ENCODE peak calls at places on chromosomes 12 and 14, in six cellular contexts. O is neuronal stem cell, N is H9, S is mesendoderm, A is mesenchymal stem cell, P is H1. K is an unnamed sample.

GRCh38 chr12:94049718-94050117 is 98.7 kb upstream of the PLXNC1 start:
- DNase-seq in O (no peak), N (no peak), S (no peak), A (no peak), P (no peak), K (no peak)

GRCh38 chr12:40668095-40668494 is 24.1 kb upstream of the CNTN1 start:
- DNase-seq in O (no peak), N (no peak), S (no peak), A (no peak), P (no peak), K (no peak)

GRCh38 chr14:61508526-61508925 is 186.8 kb upstream of the HIF1A start:
- DNase-seq in O (no peak), N (no peak), S (no peak), A (no peak), P (no peak), K (no peak)

GRCh38 chr14:88791629-88792571 is 853 bp downstream of the EML5 start:
- DNase-seq in O (peak; percentile 12), N (peak; percentile 37), S (peak; percentile 6), A (no peak), P (no peak), K (no peak)

GRCh38 chr14:65169351-65169750 is 67.0 kb upstream of the MAX start:
- DNase-seq in O (no peak), N (no peak), S (no peak), A (peak; percentile 71), P (no peak), K (peak; percentile 89)

GRCh38 chr12:60072911-60073310 is 477.1 kb downstream of the SLC16A7 start:
- DNase-seq in O (no peak), N (no peak), S (peak; percentile 22), A (peak; percentile 12), P (no peak), K (peak; percentile 67)

GRCh38 chr12:11134300-11134699 is at the start of gene TAS2R30:
- DNase-seq in O (no peak), N (no peak), S (no peak), A (no peak), P (no peak), K (no peak)

GRCh38 chr12:75982974-75983660 is 48.5 kb downstream of the PHLDA1 start:
- DNase-seq in O (no peak), N (no peak), S (no peak), A (peak; percentile 29), P (no peak), K (no peak)

GRCh38 chr14:65658202-65658601 is 245.7 kb downstream of the FUT8 start:
- DNase-seq in O (no peak), N (no peak), S (no peak), A (no peak), P (no peak), K (peak; percentile 81)

GRCh38 chr12:113831016-113831415 is 135.1 kb downstream of the RBM19 start:
- DNase-seq in O (no peak), N (no peak), S (no peak), A (no peak), P (no peak), K (peak; percentile 50)

GRCh38 chr14:90274808-90275454 is 18.6 kb downstream of the PSMC1 start:
- DNase-seq in O (no peak), N (no peak), S (no peak), A (peak; percentile 56), P (no peak), K (peak; percentile 78)

GRCh38 chr12:76400136-76400535 is 51.9 kb upstream of the BBS10 start:
- DNase-seq in O (no peak), N (no peak), S (no peak), A (no peak), P (no peak), K (no peak)

GRCh38 chr14:52563120-52563519 is 10.5 kb downstream of the GPR137C start:
- DNase-seq in O (no peak), N (no peak), S (peak; percentile 19), A (peak; percentile 84), P (no peak), K (peak; percentile 87)

GRCh38 chr14:68143341-68143807 is 323.8 kb downstream of the RAD51B start:
- DNase-seq in O (no peak), N (no peak), S (no peak), A (peak; percentile 47), P (no peak), K (peak; percentile 36)

GRCh38 chr14:24986206-24986893 is 63.6 kb downstream of the STXBP6 start:
- DNase-seq in O (no peak), N (no peak), S (no peak), A (no peak), P (no peak), K (no peak)

GRCh38 chr14:30108975-30109700 is 181.5 kb upstream of the PRKD1 start:
- DNase-seq in O (no peak), N (no peak), S (no peak), A (peak; percentile 15), P (no peak), K (peak; percentile 80)
- H3K4ac ChIP-seq in O (no peak overlapping the region), N (no peak overlapping the region), S (no peak overlapping the region), A (no peak overlapping the region), P (no peak overlapping the region), K (peak overlapping the region; percentile 80)

GRCh38 chr14:55650992-55651391 is 71.0 kb downstream of the KTN1 start:
- DNase-seq in O (no peak), N (no peak), S (no peak), A (no peak), P (no peak), K (no peak)

GRCh38 chr14:55641290-55641689 is 61.3 kb downstream of the KTN1 start:
- DNase-seq in O (no peak), N (no peak), S (no peak), A (no peak), P (no peak), K (no peak)

GRCh38 chr14:55645148-55645547 is 65.1 kb downstream of the KTN1 start:
- DNase-seq in O (no peak), N (no peak), S (no peak), A (no peak), P (no peak), K (no peak)

GRCh38 chr14:55641954-55642353 is 61.9 kb downstream of the KTN1 start:
- DNase-seq in O (no peak), N (no peak), S (no peak), A (no peak), P (no peak), K (no peak)

DNA sequence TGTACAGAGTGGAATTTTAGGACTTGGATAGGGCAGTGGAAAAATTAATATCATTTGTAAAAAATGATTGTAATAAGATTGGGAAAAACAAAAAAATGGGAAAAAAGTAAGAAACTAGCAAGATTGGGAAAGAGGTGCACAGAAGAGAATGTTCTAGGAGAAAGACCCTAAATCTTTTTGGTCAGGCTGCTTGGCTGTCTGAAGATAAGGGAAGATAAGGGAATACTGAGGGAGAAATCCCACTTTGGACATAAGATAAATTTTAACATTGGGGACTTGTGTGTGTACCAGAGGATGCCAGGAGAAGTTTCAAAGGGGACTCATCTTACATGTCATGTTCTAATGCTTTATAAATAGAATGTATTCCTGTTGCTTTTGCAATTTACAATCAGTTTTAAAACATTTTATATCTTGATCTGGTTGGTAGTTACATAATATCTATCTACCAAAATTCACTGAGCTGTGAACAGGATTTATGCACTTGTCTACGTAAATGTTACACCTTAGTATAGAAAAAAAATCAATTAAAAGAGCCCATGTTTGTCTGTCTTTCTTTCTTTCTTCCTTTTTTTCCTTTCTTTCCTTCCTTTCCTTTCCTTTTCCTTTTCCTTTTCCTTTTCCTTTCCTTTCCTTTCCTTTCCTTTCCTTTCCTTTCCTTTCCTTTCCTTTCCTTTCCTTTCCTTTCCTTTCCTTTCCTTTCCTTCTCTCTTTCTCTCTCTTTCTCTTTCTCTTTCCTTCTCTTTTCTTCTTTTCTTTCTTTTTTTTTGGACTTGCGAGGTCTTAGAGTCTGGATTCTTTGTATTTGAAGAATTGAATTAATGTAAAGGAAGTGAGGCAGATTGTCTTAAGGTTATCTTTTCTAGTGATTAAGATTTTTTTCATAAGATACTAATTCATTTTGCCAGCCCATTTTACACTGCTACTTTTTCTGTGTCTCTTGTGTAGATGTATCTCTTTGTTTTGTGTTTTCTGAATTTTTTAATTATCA is 66.1 kb downstream of the KTN1 start:
- DNase-seq in O (no peak), N (no peak), S (no peak), A (no peak), P (no peak), K (no peak)
- H2BK15ac ChIP-seq in O (no peak overlapping the region), N (no peak overlapping the region), S (no peak overlapping the region), A (no peak overlapping the region), P (no peak overlapping the region), K (no peak overlapping the region)

GRCh38 chr14:92088494-92088893 is 17.9 kb downstream of the ATXN3 start:
- DNase-seq in O (no peak), N (no peak), S (no peak), A (no peak), P (no peak), K (no peak)
- H3K4ac ChIP-seq in O (no peak overlapping the region), N (no peak overlapping the region), S (no peak overlapping the region), A (no peak overlapping the region), P (no peak overlapping the region), K (no peak overlapping the region)

GRCh38 chr12:119204716-119205285 is 26.1 kb downstream of the HSPB8 start:
- DNase-seq in O (no peak), N (no peak), S (no peak), A (no peak), P (no peak), K (no peak)
- H2BK15ac ChIP-seq in O (peak overlapping the region; percentile 13), N (no peak overlapping the region), S (no peak overlapping the region), A (no peak overlapping the region), P (peak overlapping the region; percentile 10), K (no peak overlapping the region)

GRCh38 chr14:49796025-49796424 is 28.1 kb downstream of the KLHDC2 start:
- DNase-seq in O (no peak), N (no peak), S (no peak), A (no peak), P (no peak), K (no peak)

DNA sequence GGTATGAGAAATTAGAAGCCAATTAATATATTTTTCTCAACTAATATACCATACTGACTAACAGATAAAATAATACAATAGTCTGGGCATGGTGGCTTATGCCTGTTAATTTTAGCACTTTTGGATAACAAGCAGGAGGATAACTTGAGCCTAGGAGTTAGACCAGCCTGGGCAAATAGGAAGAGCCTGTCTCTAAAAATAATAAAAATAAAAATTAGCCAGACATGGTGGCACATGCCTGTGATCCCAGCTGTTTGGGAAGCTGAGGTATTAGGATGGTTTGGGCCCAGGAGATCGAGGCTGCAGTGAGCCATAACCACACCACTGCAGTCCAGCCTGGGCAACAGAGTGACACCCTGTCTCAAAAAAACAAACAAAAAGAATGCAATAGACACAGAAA is 24.7 kb downstream of the KLHDC2 start:
- DNase-seq in O (no peak), N (no peak), S (no peak), A (no peak), P (no peak), K (no peak)
- H3K4ac ChIP-seq in O (no peak overlapping the region), N (no peak overlapping the region), S (no peak overlapping the region), A (no peak overlapping the region), P (no peak overlapping the region), K (no peak overlapping the region)

DNA sequence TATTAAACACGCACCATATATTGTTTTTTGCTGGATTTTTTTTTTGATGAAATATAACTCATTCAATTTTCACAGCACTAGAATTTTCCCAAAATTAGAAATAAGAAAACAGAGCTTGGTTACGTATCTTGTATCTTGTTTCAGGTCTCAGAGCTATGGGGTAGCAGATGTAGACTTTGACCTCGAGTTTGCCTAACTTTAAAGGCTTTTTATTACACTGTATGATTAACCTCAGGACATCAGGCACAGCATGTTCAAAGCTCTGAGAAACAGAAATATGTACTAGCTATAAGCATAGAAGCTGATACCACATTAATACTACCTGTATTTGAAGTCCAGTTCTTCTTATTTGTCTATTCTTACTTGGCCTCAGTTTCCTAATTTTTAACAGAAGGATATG is 171.9 kb upstream of the KITLG start:
- DNase-seq in O (no peak), N (no peak), S (no peak), A (no peak), P (no peak), K (no peak)
- H2BK15ac ChIP-seq in O (no peak overlapping the region), N (no peak overlapping the region), S (no peak overlapping the region), A (no peak overlapping the region), P (no peak overlapping the region), K (no peak overlapping the region)

K was measured in IMR-90.